ENCODE peak calls at places on chromosomes 3 and 15, in nine cellular contexts. One of them, this sample, is unnamed.
A peak's percentile ranks its signal among the peaks of the same experiment; 100 is the strongest.

GRCh38 chr3:121894191-121894990 is at the start of gene SLC15A2:
- DNase-seq in ovary: no peak
- DNase-seq in kidney epithelial cell: no peak
- DNase-seq in left lung: no peak
- DNase-seq in WTC11: peak; percentile 18
- DNase-seq in right atrium auricular region: no peak
- DNase-seq in fibroblast of the aortic adventitia: peak; percentile 24
- DNase-seq in GM10248: no peak
- DNase-seq in HCT116: no peak
- DNase-seq in this sample: no peak

GRCh38 chr15:68223171-68223570 is 6.4 kb downstream of the CLN6 start:
- DNase-seq in ovary: no peak
- DNase-seq in kidney epithelial cell: no peak
- DNase-seq in left lung: no peak
- DNase-seq in WTC11: no peak
- DNase-seq in right atrium auricular region: peak; percentile 46
- DNase-seq in fibroblast of the aortic adventitia: no peak
- DNase-seq in GM10248: no peak
- DNase-seq in HCT116: no peak
- DNase-seq in this sample: no peak

GRCh38 chr3:79898907-79899306 is 131.1 kb upstream of the ROBO1 start:
- DNase-seq in ovary: no peak
- DNase-seq in kidney epithelial cell: no peak
- DNase-seq in left lung: no peak
- DNase-seq in WTC11: no peak
- DNase-seq in right atrium auricular region: no peak
- DNase-seq in fibroblast of the aortic adventitia: no peak
- DNase-seq in GM10248: no peak
- DNase-seq in HCT116: no peak
- DNase-seq in this sample: no peak

GRCh38 chr3:130433306-130433705 is 83.7 kb upstream of the COL6A6 start:
- DNase-seq in ovary: no peak
- DNase-seq in kidney epithelial cell: no peak
- DNase-seq in left lung: no peak
- DNase-seq in WTC11: no peak
- DNase-seq in right atrium auricular region: no peak
- DNase-seq in fibroblast of the aortic adventitia: no peak
- DNase-seq in GM10248: no peak
- DNase-seq in HCT116: no peak
- DNase-seq in this sample: no peak

GRCh38 chr3:17964113-17964512 is 221.7 kb upstream of the TBC1D5 start:
- DNase-seq in ovary: no peak
- DNase-seq in kidney epithelial cell: no peak
- DNase-seq in left lung: no peak
- DNase-seq in WTC11: no peak
- DNase-seq in right atrium auricular region: no peak
- DNase-seq in fibroblast of the aortic adventitia: no peak
- DNase-seq in GM10248: no peak
- DNase-seq in HCT116: no peak
- DNase-seq in this sample: no peak

GRCh38 chr3:183764854-183765731 is 60.3 kb downstream of the MAP6D1 start:
- DNase-seq in ovary: no peak
- DNase-seq in kidney epithelial cell: peak; percentile 41
- DNase-seq in left lung: no peak
- DNase-seq in WTC11: no peak
- DNase-seq in right atrium auricular region: no peak
- DNase-seq in fibroblast of the aortic adventitia: peak; percentile 68
- DNase-seq in GM10248: no peak
- DNase-seq in HCT116: no peak
- DNase-seq in this sample: peak; percentile 83

GRCh38 chr15:64454282-64454681 is 6.1 kb upstream of the ZNF609 start:
- DNase-seq in ovary: no peak
- DNase-seq in kidney epithelial cell: no peak
- DNase-seq in left lung: no peak
- DNase-seq in WTC11: no peak
- DNase-seq in right atrium auricular region: no peak
- DNase-seq in fibroblast of the aortic adventitia: no peak
- DNase-seq in GM10248: no peak
- DNase-seq in HCT116: no peak
- DNase-seq in this sample: no peak

GRCh38 chr3:79729096-79729495 is 38.7 kb downstream of the ROBO1 start:
- DNase-seq in ovary: peak; percentile 16
- DNase-seq in kidney epithelial cell: peak; percentile 9
- DNase-seq in left lung: no peak
- DNase-seq in WTC11: no peak
- DNase-seq in right atrium auricular region: no peak
- DNase-seq in fibroblast of the aortic adventitia: no peak
- DNase-seq in GM10248: no peak
- DNase-seq in HCT116: no peak
- DNase-seq in this sample: no peak

GRCh38 chr15:90929709-90930019 is 2.7 kb downstream of the HDDC3 start:
- DNase-seq in ovary: no peak
- DNase-seq in kidney epithelial cell: no peak
- DNase-seq in left lung: no peak
- DNase-seq in WTC11: no peak
- DNase-seq in right atrium auricular region: no peak
- DNase-seq in fibroblast of the aortic adventitia: no peak
- DNase-seq in GM10248: no peak
- DNase-seq in HCT116: no peak
- DNase-seq in this sample: no peak

GRCh38 chr3:193872265-193872753 is 263.6 kb upstream of the HES1 start:
- DNase-seq in ovary: no peak
- DNase-seq in kidney epithelial cell: peak; percentile 98
- DNase-seq in left lung: no peak
- DNase-seq in WTC11: no peak
- DNase-seq in right atrium auricular region: no peak
- DNase-seq in fibroblast of the aortic adventitia: peak; percentile 94
- DNase-seq in GM10248: peak; percentile 44
- DNase-seq in HCT116: peak; percentile 97
- DNase-seq in this sample: peak; percentile 76

GRCh38 chr15:24857777-24858176 is 97.0 kb upstream of the SNRPN start:
- DNase-seq in ovary: no peak
- DNase-seq in kidney epithelial cell: no peak
- DNase-seq in left lung: no peak
- DNase-seq in WTC11: no peak
- DNase-seq in right atrium auricular region: no peak
- DNase-seq in fibroblast of the aortic adventitia: no peak
- DNase-seq in GM10248: no peak
- DNase-seq in HCT116: no peak
- DNase-seq in this sample: no peak

GRCh38 chr15:82393671-82394070 is 35.9 kb upstream of the GOLGA6L9 start:
- DNase-seq in ovary: no peak
- DNase-seq in kidney epithelial cell: no peak
- DNase-seq in left lung: no peak
- DNase-seq in WTC11: no peak
- DNase-seq in right atrium auricular region: no peak
- DNase-seq in fibroblast of the aortic adventitia: no peak
- DNase-seq in GM10248: no peak
- DNase-seq in HCT116: no peak
- DNase-seq in this sample: peak; percentile 13

GRCh38 chr15:43186003-43186353 is 775 bp downstream of the CCNDBP1 start:
- DNase-seq in ovary: no peak
- DNase-seq in kidney epithelial cell: no peak
- DNase-seq in left lung: no peak
- DNase-seq in WTC11: no peak
- DNase-seq in right atrium auricular region: no peak
- DNase-seq in fibroblast of the aortic adventitia: no peak
- DNase-seq in GM10248: peak; percentile 50
- DNase-seq in HCT116: no peak
- DNase-seq in this sample: no peak

GRCh38 chr3:185115371-185115770 is 37.5 kb downstream of the C3orf70 start:
- DNase-seq in ovary: no peak
- DNase-seq in kidney epithelial cell: no peak
- DNase-seq in left lung: no peak
- DNase-seq in WTC11: no peak
- DNase-seq in right atrium auricular region: no peak
- DNase-seq in fibroblast of the aortic adventitia: no peak
- DNase-seq in GM10248: no peak
- DNase-seq in HCT116: no peak
- DNase-seq in this sample: no peak

DNA sequence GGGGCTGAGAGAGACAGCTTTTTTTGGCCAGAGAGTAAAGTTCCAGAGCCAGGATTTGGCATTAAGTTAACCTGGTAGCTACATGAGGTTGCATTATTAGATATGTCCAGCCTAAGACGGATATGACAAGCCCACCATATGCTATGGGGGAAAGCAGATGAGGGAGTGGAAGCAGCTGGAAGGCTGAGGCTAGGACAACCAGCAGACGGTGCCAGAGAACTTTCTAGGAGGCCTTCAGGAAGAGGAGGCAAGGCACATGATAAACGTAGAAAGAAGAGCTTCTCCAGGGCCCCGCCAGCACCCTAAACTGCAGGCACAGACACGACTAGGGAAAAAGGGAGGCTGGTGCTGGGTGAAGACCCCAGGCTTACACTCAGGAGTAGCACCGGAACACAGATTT is 87.0 kb downstream of the CTNNB1 start:
- DNase-seq in ovary: no peak
- DNase-seq in kidney epithelial cell: no peak
- DNase-seq in left lung: no peak
- DNase-seq in WTC11: no peak
- DNase-seq in right atrium auricular region: no peak
- DNase-seq in fibroblast of the aortic adventitia: no peak
- DNase-seq in GM10248: no peak
- DNase-seq in HCT116: no peak
- DNase-seq in this sample: no peak
- TF ChIP-seq CTCF in ovary: no peak
- TF ChIP-seq CTCF in kidney epithelial cell: peak; percentile 2
- TF ChIP-seq CTCF in left lung: no peak
- TF ChIP-seq CTCF in WTC11: no peak
- TF ChIP-seq CTCF in right atrium auricular region: no peak
- TF ChIP-seq CTCF in fibroblast of the aortic adventitia: no peak
- TF ChIP-seq CTCF in GM10248: no peak
- TF ChIP-seq CTCF in HCT116: no peak
- TF ChIP-seq CTCF in this sample: no peak

GRCh38 chr15:52679232-52680040 is at the start of gene ATOSA:
- DNase-seq in ovary: peak; percentile 91
- DNase-seq in kidney epithelial cell: peak; percentile 64
- DNase-seq in left lung: peak; percentile 99
- DNase-seq in WTC11: peak; percentile 92
- DNase-seq in right atrium auricular region: peak; percentile 95
- DNase-seq in fibroblast of the aortic adventitia: peak; percentile 84
- DNase-seq in GM10248: peak; percentile 93
- DNase-seq in HCT116: peak; percentile 69
- DNase-seq in this sample: peak; percentile 91
- TF ChIP-seq CTCF in ovary: peak; percentile 19
- TF ChIP-seq CTCF in kidney epithelial cell: no peak
- TF ChIP-seq CTCF in left lung: no peak
- TF ChIP-seq CTCF in WTC11: no peak
- TF ChIP-seq CTCF in right atrium auricular region: no peak
- TF ChIP-seq CTCF in fibroblast of the aortic adventitia: peak; percentile 28
- TF ChIP-seq CTCF in GM10248: no peak
- TF ChIP-seq CTCF in HCT116: no peak
- TF ChIP-seq CTCF in this sample: no peak

GRCh38 chr15:34609102-34609501 is 25.7 kb upstream of the GOLGA8B start:
- DNase-seq in ovary: no peak
- DNase-seq in kidney epithelial cell: no peak
- DNase-seq in left lung: no peak
- DNase-seq in WTC11: no peak
- DNase-seq in right atrium auricular region: no peak
- DNase-seq in fibroblast of the aortic adventitia: no peak
- DNase-seq in GM10248: no peak
- DNase-seq in HCT116: no peak
- DNase-seq in this sample: no peak

GRCh38 chr15:34607832-34608231 is 24.4 kb upstream of the GOLGA8B start:
- DNase-seq in ovary: no peak
- DNase-seq in kidney epithelial cell: no peak
- DNase-seq in left lung: no peak
- DNase-seq in WTC11: no peak
- DNase-seq in right atrium auricular region: no peak
- DNase-seq in fibroblast of the aortic adventitia: no peak
- DNase-seq in GM10248: no peak
- DNase-seq in HCT116: no peak
- DNase-seq in this sample: no peak

GRCh38 chr15:34608517-34608916 is 25.1 kb upstream of the GOLGA8B start:
- DNase-seq in ovary: no peak
- DNase-seq in kidney epithelial cell: no peak
- DNase-seq in left lung: no peak
- DNase-seq in WTC11: no peak
- DNase-seq in right atrium auricular region: no peak
- DNase-seq in fibroblast of the aortic adventitia: no peak
- DNase-seq in GM10248: no peak
- DNase-seq in HCT116: no peak
- DNase-seq in this sample: no peak

GRCh38 chr15:34609658-34610057 is 26.2 kb upstream of the GOLGA8B start:
- DNase-seq in ovary: no peak
- DNase-seq in kidney epithelial cell: no peak
- DNase-seq in left lung: no peak
- DNase-seq in WTC11: no peak
- DNase-seq in right atrium auricular region: no peak
- DNase-seq in fibroblast of the aortic adventitia: no peak
- DNase-seq in GM10248: peak; percentile 6
- DNase-seq in HCT116: no peak
- DNase-seq in this sample: no peak

GRCh38 chr15:34610388-34610787 is 26.9 kb upstream of the GOLGA8B start:
- DNase-seq in ovary: no peak
- DNase-seq in kidney epithelial cell: no peak
- DNase-seq in left lung: no peak
- DNase-seq in WTC11: no peak
- DNase-seq in right atrium auricular region: no peak
- DNase-seq in fibroblast of the aortic adventitia: peak; percentile 5
- DNase-seq in GM10248: no peak
- DNase-seq in HCT116: peak; percentile 6
- DNase-seq in this sample: peak; percentile 9
- TF ChIP-seq CTCF in ovary: no peak
- TF ChIP-seq CTCF in kidney epithelial cell: peak; percentile 37
- TF ChIP-seq CTCF in left lung: peak; percentile 11
- TF ChIP-seq CTCF in WTC11: no peak
- TF ChIP-seq CTCF in right atrium auricular region: no peak
- TF ChIP-seq CTCF in fibroblast of the aortic adventitia: peak; percentile 33
- TF ChIP-seq CTCF in GM10248: peak; percentile 28
- TF ChIP-seq CTCF in HCT116: no peak
- TF ChIP-seq CTCF in this sample: peak; percentile 65

GRCh38 chr3:5645311-5646029 is 458.0 kb downstream of the EDEM1 start:
- DNase-seq in ovary: no peak
- DNase-seq in kidney epithelial cell: no peak
- DNase-seq in left lung: no peak
- DNase-seq in WTC11: no peak
- DNase-seq in right atrium auricular region: no peak
- DNase-seq in fibroblast of the aortic adventitia: no peak
- DNase-seq in GM10248: no peak
- DNase-seq in HCT116: no peak
- DNase-seq in this sample: no peak

GRCh38 chr3:5650303-5650702 is 462.8 kb downstream of the EDEM1 start:
- DNase-seq in ovary: no peak
- DNase-seq in kidney epithelial cell: no peak
- DNase-seq in left lung: no peak
- DNase-seq in WTC11: no peak
- DNase-seq in right atrium auricular region: no peak
- DNase-seq in fibroblast of the aortic adventitia: no peak
- DNase-seq in GM10248: no peak
- DNase-seq in HCT116: no peak
- DNase-seq in this sample: no peak

GRCh38 chr3:5651351-5651750 is 463.8 kb downstream of the EDEM1 start:
- DNase-seq in ovary: no peak
- DNase-seq in kidney epithelial cell: no peak
- DNase-seq in left lung: no peak
- DNase-seq in WTC11: no peak
- DNase-seq in right atrium auricular region: no peak
- DNase-seq in fibroblast of the aortic adventitia: no peak
- DNase-seq in GM10248: no peak
- DNase-seq in HCT116: no peak
- DNase-seq in this sample: no peak

GRCh38 chr3:5644773-5645172 is 457.3 kb downstream of the EDEM1 start:
- DNase-seq in ovary: no peak
- DNase-seq in kidney epithelial cell: no peak
- DNase-seq in left lung: no peak
- DNase-seq in WTC11: no peak
- DNase-seq in right atrium auricular region: no peak
- DNase-seq in fibroblast of the aortic adventitia: no peak
- DNase-seq in GM10248: no peak
- DNase-seq in HCT116: no peak
- DNase-seq in this sample: no peak

GRCh38 chr3:5646030-5646368 is 458.5 kb downstream of the EDEM1 start:
- DNase-seq in ovary: no peak
- DNase-seq in kidney epithelial cell: no peak
- DNase-seq in left lung: no peak
- DNase-seq in WTC11: no peak
- DNase-seq in right atrium auricular region: no peak
- DNase-seq in fibroblast of the aortic adventitia: no peak
- DNase-seq in GM10248: no peak
- DNase-seq in HCT116: no peak
- DNase-seq in this sample: no peak
- TF ChIP-seq CTCF in ovary: no peak
- TF ChIP-seq CTCF in kidney epithelial cell: no peak
- TF ChIP-seq CTCF in left lung: no peak
- TF ChIP-seq CTCF in WTC11: no peak
- TF ChIP-seq CTCF in right atrium auricular region: no peak
- TF ChIP-seq CTCF in fibroblast of the aortic adventitia: no peak
- TF ChIP-seq CTCF in GM10248: no peak
- TF ChIP-seq CTCF in HCT116: no peak
- TF ChIP-seq CTCF in this sample: no peak

This sample was measured in HFFc6.